ENCODE peak calls at places on chromosomes 11 and 22, in nine cellular contexts. T, R, X, B, S, V, I, U and O are unnamed samples.

GRCh38 chr11:113363406-113363805 is 24.2 kb upstream of the ANKK1 start:
- DNase-seq in V (no peak), S (no peak), I (no peak), T (no peak), R (no peak), U (no peak), B (no peak), X (no peak), O (no peak)

GRCh38 chr11:132601863-132602262 is 930.4 kb downstream of the OPCML start:
- DNase-seq in X (no peak), T (no peak), B (no peak), U (no peak), I (no peak), R (no peak), S (no peak), V (no peak), O (no peak)

GRCh38 chr11:78022397-78023396 is at the start of gene KCTD14:
- DNase-seq in T (no peak), S (no peak), I (peak), B (no peak), V (no peak), X (no peak), R (peak), U (no peak), O (no peak)

GRCh38 chr11:67645521-67646457 is 4.7 kb downstream of the ACY3 start:
- DNase-seq in I (no peak), S (peak), U (no peak), R (no peak), B (no peak), X (no peak), V (no peak), T (no peak), O (no peak)

GRCh38 chr11:124483422-124483821 is 37.9 kb upstream of the OR8B8 start:
- DNase-seq in S (no peak), T (no peak), V (no peak), U (no peak), B (no peak), X (no peak), R (no peak), I (no peak), O (peak)

GRCh38 chr11:125070699-125071254 is 7.7 kb downstream of the SLC37A2 start:
- DNase-seq in B (no peak), U (no peak), I (peak), R (peak), X (peak), T (peak), S (no peak), V (peak), O (peak)

GRCh38 chr22:26404851-26405357 is 24.2 kb upstream of the ASPHD2 start:
- DNase-seq in R (no peak), V (peak), I (no peak), B (no peak), U (no peak), X (no peak), T (peak), S (no peak), O (peak)

GRCh38 chr11:103241574-103241973 is 132.3 kb downstream of the DYNC2H1 start:
- DNase-seq in U (no peak), B (no peak), T (no peak), I (no peak), X (no peak), R (no peak), S (no peak), V (no peak), O (no peak)

GRCh38 chr22:20324139-20324516 is 4.3 kb upstream of the DGCR6L start:
- DNase-seq in S (no peak), I (no peak), U (no peak), T (no peak), V (no peak), B (no peak), R (no peak), X (no peak), O (no peak)

GRCh38 chr22:38294193-38294592 is 21.4 kb upstream of the TMEM184B start:
- DNase-seq in R (no peak), B (no peak), V (no peak), U (no peak), X (no peak), I (no peak), S (no peak), T (no peak), O (no peak)

GRCh38 chr11:23205156-23205871 is 345.0 kb upstream of the CCDC179 start:
- DNase-seq in T (peak), B (no peak), V (peak), I (peak), U (no peak), X (no peak), R (no peak), S (no peak), O (peak)

GRCh38 chr11:44734982-44735381 is 8.2 kb downstream of the TSPAN18 start:
- DNase-seq in B (no peak), X (no peak), T (no peak), U (no peak), R (no peak), V (no peak), S (no peak), I (no peak), O (no peak)

GRCh38 chr11:112599861-112600533 is 339.3 kb upstream of the PLET1 start:
- DNase-seq in B (no peak), I (peak), R (no peak), S (no peak), V (no peak), T (no peak), X (no peak), U (no peak), O (no peak)

GRCh38 chr22:24893341-24894070 is 53.0 kb downstream of the LHFPL7 start:
- DNase-seq in S (no peak), X (no peak), I (no peak), U (no peak), B (no peak), T (no peak), R (no peak), V (no peak), O (no peak)

GRCh38 chr11:17645190-17645970 is 74.0 kb upstream of the MYOD1 start:
- DNase-seq in X (no peak), S (no peak), T (no peak), V (no peak), U (no peak), R (no peak), B (no peak), I (no peak), O (no peak)

GRCh38 chr11:5288108-5288911 is 13.4 kb downstream of the OR51B4 start:
- DNase-seq in X (no peak), I (no peak), R (no peak), U (no peak), S (no peak), B (no peak), T (peak), V (peak), O (peak)

GRCh38 chr11:102882389-102883024 is 7.7 kb upstream of the MMP12 start:
- DNase-seq in X (no peak), R (no peak), U (no peak), S (no peak), B (no peak), T (peak), I (no peak), V (peak), O (no peak)

GRCh38 chr11:74339619-74340018 is 28.2 kb upstream of the P4HA3 start:
- DNase-seq in X (no peak), T (no peak), S (no peak), I (no peak), B (no peak), V (no peak), U (no peak), R (no peak), O (no peak)